ENCODE peak calls at places on chromosomes 6 and 20, in ten cellular contexts. Q, P, M, R, D, W, Z, T, J and I are unnamed samples.

GRCh38 chr6:99350573-99350972 is 1.1 kb upstream of the FAXC start:
- DNase-seq in W (peak), D (no peak), T (no peak), P (no peak), M (no peak), Q (no peak), J (no peak), Z (no peak), R (no peak), I (no peak)

GRCh38 chr6:32092760-32093497 is 16.2 kb downstream of the TNXB start:
- DNase-seq in T (peak), Q (no peak), Z (peak), J (peak), D (no peak), M (no peak), W (peak), R (no peak), P (no peak), I (no peak)

GRCh38 chr6:5866547-5867051 is 140.1 kb downstream of the NRN1 start:
- DNase-seq in P (no peak), R (peak), Z (no peak), Q (no peak), W (peak), M (no peak), D (no peak), J (no peak), T (peak), I (peak)

GRCh38 chr6:47126647-47127339 is 84.7 kb upstream of the ADGRF1 start:
- DNase-seq in D (no peak), J (no peak), P (no peak), Z (no peak), T (peak), W (no peak), R (no peak), M (no peak), Q (no peak), I (peak)

GRCh38 chr20:20212675-20213096 is 155.2 kb upstream of the INSM1 start:
- DNase-seq in Z (no peak), T (no peak), R (peak), M (no peak), J (no peak), Q (peak), W (no peak), P (no peak), D (no peak), I (no peak)

GRCh38 chr6:158029668-158030230 is 48.1 kb downstream of the SYNJ2 start:
- DNase-seq in D (no peak), T (peak), W (no peak), Z (no peak), M (peak), J (peak), R (no peak), Q (no peak), P (no peak), I (no peak)

GRCh38 chr6:111113731-111114438 is 26.6 kb downstream of the SLC16A10 start:
- DNase-seq in P (no peak), J (peak), Q (peak), Z (no peak), D (no peak), M (no peak), R (peak), W (peak), T (peak), I (peak)

GRCh38 chr20:1491281-1491840 is at the start of gene SIRPB2:
- DNase-seq in P (no peak), Z (no peak), W (no peak), Q (peak), R (peak), D (no peak), J (peak), M (peak), T (peak), I (no peak)

GRCh38 chr20:4091332-4092135 is 76.2 kb upstream of the RNF24 start:
- DNase-seq in R (no peak), Z (peak), Q (peak), T (peak), D (peak), J (no peak), P (no peak), M (peak), W (peak), I (peak)

GRCh38 chr6:111939902-111940301 is 66.7 kb upstream of the FYN start:
- DNase-seq in D (no peak), R (no peak), Z (no peak), T (no peak), Q (no peak), W (no peak), M (no peak), J (no peak), P (no peak), I (no peak)

GRCh38 chr6:27864906-27865883 is 47.0 kb downstream of the OR2B2 start:
- DNase-seq in R (peak), W (peak), M (peak), Z (peak), Q (peak), T (peak), J (peak), D (no peak), P (peak), I (peak)

GRCh38 chr6:136994782-136995181 is 50.0 kb downstream of the IL20RA start:
- DNase-seq in Z (no peak), W (peak), P (no peak), M (no peak), D (no peak), Q (no peak), R (no peak), T (no peak), J (no peak), I (no peak)

DNA sequence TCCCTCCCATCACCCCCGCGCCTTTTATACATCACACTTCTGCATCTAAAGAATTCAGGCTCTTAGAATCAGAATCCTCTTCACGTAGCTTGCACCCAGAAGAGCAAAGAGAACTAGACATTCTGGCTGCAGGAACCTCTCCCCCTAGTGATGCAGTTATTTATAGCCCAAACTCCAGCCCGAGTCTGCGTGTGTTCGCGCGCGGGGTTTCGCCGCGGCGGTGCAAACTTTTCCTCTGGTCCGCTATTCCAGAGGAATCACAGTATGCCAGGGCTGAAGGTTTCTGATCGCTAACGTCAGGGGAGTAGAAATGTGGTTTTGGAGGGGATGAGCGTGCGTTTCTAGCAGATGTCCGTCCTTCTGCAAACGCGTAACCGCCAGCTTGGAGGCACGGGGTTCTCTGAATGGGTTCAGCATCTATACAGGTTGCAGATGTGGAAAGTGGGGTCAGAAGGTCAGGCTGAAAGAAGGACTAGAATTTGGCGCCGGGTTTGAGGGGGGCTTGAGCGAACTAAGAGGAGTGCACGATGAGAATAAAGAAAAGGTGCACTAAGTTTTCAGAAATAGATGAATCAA is 1.9 kb downstream of the EPHA7 start:
- DNase-seq in Z (no peak), W (peak), J (no peak), R (no peak), T (peak), M (no peak), P (no peak), D (no peak), Q (peak), I (no peak)
- H3K4me3 ChIP-seq in Z (no peak), W (peak), J (peak), R (peak), T (peak), M (peak), P (peak), D (peak), Q (peak), I (no peak)

DNA sequence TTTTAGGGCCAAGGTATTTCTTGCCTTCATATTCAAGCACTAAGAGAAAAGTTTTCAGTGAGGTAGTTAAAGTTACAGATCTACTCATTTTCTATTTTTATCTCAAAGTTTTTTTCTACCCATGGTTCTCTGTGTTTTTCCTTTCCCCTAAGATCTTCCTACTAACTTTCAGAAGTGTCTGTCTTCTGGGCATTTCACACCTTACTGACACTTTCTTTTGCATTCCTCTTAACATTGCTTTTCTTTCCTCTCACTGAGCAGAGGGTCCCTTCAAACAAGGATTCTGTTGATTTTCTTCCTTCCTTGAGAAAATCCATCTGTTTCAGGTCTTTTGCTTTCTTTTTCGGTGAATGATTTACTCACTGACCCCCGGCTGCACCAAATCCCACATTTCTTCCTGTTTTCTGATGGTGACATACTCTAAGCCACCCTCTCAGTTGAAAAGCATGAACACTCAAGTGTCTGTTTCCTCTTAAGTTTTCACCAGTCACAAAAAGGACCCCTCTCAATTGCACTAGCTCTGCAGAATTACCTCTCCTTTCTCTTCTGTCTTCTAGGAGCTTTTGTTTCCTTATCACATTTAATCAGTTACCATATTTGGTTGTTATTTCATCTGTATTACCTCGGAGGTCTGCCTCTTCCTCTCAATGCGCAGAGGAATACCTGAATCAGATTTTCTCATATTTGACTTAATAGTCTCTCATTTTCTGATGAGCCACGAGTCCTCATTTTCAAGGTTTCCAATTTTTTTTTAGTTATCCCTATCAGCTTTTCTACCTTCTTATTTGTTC is 73.5 kb upstream of the RNF217 start:
- DNase-seq in T (no peak), D (no peak), W (peak), M (no peak), Z (no peak), R (no peak), Q (no peak), P (no peak), J (no peak), I (no peak)
- H3K4me3 ChIP-seq in T (no peak), D (no peak), W (no peak), M (no peak), Z (no peak), R (no peak), Q (no peak), P (no peak), J (no peak), I (no peak)

GRCh38 chr20:46307999-46308257 is 370 bp downstream of the CDH22 start:
- DNase-seq in R (no peak), T (no peak), Z (no peak), W (no peak), Q (no peak), J (no peak), D (no peak), P (no peak), M (no peak), I (no peak)
- H3K4me3 ChIP-seq in R (peak), T (no peak), Z (no peak), W (peak), Q (peak), J (peak), D (peak), P (peak), M (peak), I (no peak)

GRCh38 chr6:149854532-149854931 is 9.6 kb downstream of the LRP11 start:
- DNase-seq in M (no peak), P (no peak), Z (no peak), T (no peak), Q (no peak), D (no peak), J (no peak), R (no peak), W (peak), I (peak)
- H3K4me3 ChIP-seq in M (no peak), P (peak), Z (no peak), T (no peak), Q (no peak), D (no peak), J (no peak), R (no peak), W (peak), I (peak)